ENCODE peak calls at places on chromosomes 2 and 18, in five cellular contexts. One of them, this sample, is unnamed.

GRCh38 chr2:211086049-211086448 is 529.6 kb downstream of the CPS1 start:
- DNase-seq in GM23338: peak; percentile 23
- DNase-seq in HL-60: no peak
- DNase-seq in HepG2: no peak
- DNase-seq in HCT116: no peak
- DNase-seq in this sample: no peak

GRCh38 chr2:28750316-28751101 is 1.1 kb upstream of the PPP1CB start:
- DNase-seq in HL-60: peak; percentile 41
- DNase-seq in HepG2: no peak
- DNase-seq in HCT116: no peak
- DNase-seq in GM23338: no peak
- DNase-seq in this sample: no peak

GRCh38 chr2:6826081-6826913 is 39.4 kb downstream of the CMPK2 start:
- DNase-seq in HL-60: peak; percentile 59
- DNase-seq in HepG2: peak; percentile 32
- DNase-seq in HCT116: peak; percentile 71
- DNase-seq in GM23338: peak; percentile 78
- DNase-seq in this sample: peak; percentile 46

GRCh38 chr2:71943238-71944182 is 204.2 kb downstream of the CYP26B1 start:
- DNase-seq in GM23338: no peak
- DNase-seq in HL-60: no peak
- DNase-seq in HCT116: no peak
- DNase-seq in HepG2: no peak
- DNase-seq in this sample: no peak

GRCh38 chr18:62436636-62437519 is 85.9 kb upstream of the ZCCHC2 start:
- DNase-seq in HepG2: no peak
- DNase-seq in HL-60: no peak
- DNase-seq in GM23338: no peak
- DNase-seq in HCT116: no peak
- DNase-seq in this sample: no peak

GRCh38 chr2:11677146-11678055 is 7.4 kb upstream of the NTSR2 start:
- DNase-seq in GM23338: peak; percentile 60
- DNase-seq in HCT116: no peak
- DNase-seq in HepG2: no peak
- DNase-seq in HL-60: no peak
- DNase-seq in this sample: no peak

GRCh38 chr2:211132586-211132985 is 576.2 kb downstream of the CPS1 start:
- DNase-seq in HepG2: no peak
- DNase-seq in GM23338: no peak
- DNase-seq in HL-60: no peak
- DNase-seq in HCT116: no peak
- DNase-seq in this sample: no peak

GRCh38 chr2:166917433-166917832 is 29.2 kb downstream of the XIRP2 start:
- DNase-seq in HL-60: no peak
- DNase-seq in HCT116: no peak
- DNase-seq in HepG2: no peak
- DNase-seq in GM23338: no peak
- DNase-seq in this sample: no peak

DNA sequence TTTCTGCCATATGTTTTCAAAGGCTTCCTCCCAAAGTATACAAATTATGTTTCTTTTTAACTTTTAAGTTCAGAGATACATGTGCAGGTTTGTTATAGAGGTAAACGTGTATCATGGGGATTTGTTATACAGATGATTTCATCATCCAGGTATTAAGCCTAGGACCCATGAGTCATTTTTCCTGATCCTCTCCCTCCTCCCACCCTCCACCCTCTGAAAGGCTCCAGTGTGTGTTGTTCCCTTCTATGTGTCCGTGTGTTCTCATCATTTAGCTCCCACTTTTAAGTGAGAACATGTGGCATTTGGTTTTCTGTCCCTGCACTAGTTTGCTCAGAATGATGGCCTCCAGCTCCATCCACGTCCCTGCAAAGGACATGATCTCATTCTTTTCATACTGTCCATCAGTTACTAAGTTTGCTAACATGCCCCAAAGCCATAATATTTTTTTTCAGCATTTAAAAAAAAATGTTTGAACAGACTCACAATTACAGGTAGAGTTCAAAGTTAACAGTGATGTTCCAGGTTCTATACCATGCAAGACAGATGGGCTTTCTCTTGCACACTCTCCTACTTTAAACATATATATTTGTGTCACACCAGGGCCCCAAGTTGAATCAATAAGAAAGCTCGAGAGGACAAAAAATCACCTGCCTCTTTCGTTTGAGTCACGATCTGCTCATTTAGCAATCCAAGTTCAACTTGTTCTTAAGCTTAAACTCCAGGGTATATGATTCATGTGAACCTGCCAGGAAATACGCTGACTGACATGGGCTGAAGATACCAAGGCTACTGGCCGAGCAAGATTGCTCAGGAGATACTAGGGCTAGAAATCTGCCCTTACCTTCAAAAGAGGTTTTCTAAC is 77.6 kb downstream of the AP1S3 start:
- DNase-seq in GM23338: no peak
- DNase-seq in HepG2: peak; percentile 81
- DNase-seq in HL-60: no peak
- DNase-seq in HCT116: peak; percentile 86
- DNase-seq in this sample: peak; percentile 78
- TF ChIP-seq REST in GM23338: no peak
- TF ChIP-seq REST in HepG2: no peak
- TF ChIP-seq REST in HL-60: no peak
- TF ChIP-seq REST in HCT116: no peak
- TF ChIP-seq REST in this sample: no peak

GRCh38 chr18:35478520-35479435 is 19.0 kb downstream of the INO80C start:
- DNase-seq in GM23338: no peak
- DNase-seq in HepG2: peak; percentile 97
- DNase-seq in HCT116: peak; percentile 95
- DNase-seq in HL-60: no peak
- DNase-seq in this sample: peak; percentile 89
- TF ChIP-seq POLR2AphosphoS5 in GM23338: no peak
- TF ChIP-seq POLR2AphosphoS5 in HepG2: peak; percentile 18
- TF ChIP-seq POLR2AphosphoS5 in HCT116: peak; percentile 64
- TF ChIP-seq POLR2AphosphoS5 in HL-60: no peak
- TF ChIP-seq POLR2AphosphoS5 in this sample: no peak

DNA sequence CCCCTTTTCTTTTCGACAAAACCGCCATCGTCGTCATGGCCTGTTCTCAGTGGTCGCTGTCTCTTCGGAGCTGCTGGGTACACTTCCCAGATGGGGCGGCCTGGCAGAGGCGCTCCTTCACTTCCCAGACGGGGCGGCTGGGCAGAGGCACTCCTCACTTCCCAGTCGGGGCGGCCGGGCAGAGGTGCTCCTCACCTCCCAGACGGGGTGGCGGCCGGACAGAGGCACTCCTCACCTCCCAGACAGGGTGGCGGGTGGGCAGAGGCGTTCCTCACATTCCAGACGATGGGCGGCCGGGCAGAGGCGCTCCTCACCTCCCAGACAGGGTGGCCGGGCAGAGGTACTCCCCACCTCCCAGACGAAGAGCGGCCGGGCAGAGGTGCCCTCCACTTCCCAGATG is 138.9 kb downstream of the DTNB start:
- DNase-seq in HL-60: no peak
- DNase-seq in HCT116: no peak
- DNase-seq in HepG2: no peak
- DNase-seq in GM23338: no peak
- DNase-seq in this sample: no peak
- TF ChIP-seq REST in HL-60: no peak
- TF ChIP-seq REST in HCT116: no peak
- TF ChIP-seq REST in HepG2: no peak
- TF ChIP-seq REST in GM23338: no peak
- TF ChIP-seq REST in this sample: no peak

GRCh38 chr18:70822167-70822566 is 533.3 kb downstream of the SOCS6 start:
- DNase-seq in GM23338: no peak
- DNase-seq in HCT116: no peak
- DNase-seq in HL-60: no peak
- DNase-seq in HepG2: no peak
- DNase-seq in this sample: no peak
- TF ChIP-seq POLR2AphosphoS5 in GM23338: no peak
- TF ChIP-seq POLR2AphosphoS5 in HCT116: no peak
- TF ChIP-seq POLR2AphosphoS5 in HL-60: no peak
- TF ChIP-seq POLR2AphosphoS5 in HepG2: no peak
- TF ChIP-seq POLR2AphosphoS5 in this sample: no peak